ENCODE peak calls at places on chromosomes 11 and 22, in four cellular contexts. R, Y, X and T are unnamed samples.

GRCh38 chr11:116415095-116415494 is 357.7 kb downstream of the BUD13 start:
- DNase-seq in Y (no peak), R (no peak), X (no peak), T (no peak)

GRCh38 chr22:39446239-39446721 is 10.5 kb upstream of the MGAT3 start:
- DNase-seq in R (no peak), Y (no peak), X (no peak), T (peak)

GRCh38 chr11:72349616-72350218 is 84.6 kb downstream of the CLPB start:
- DNase-seq in R (no peak), X (peak), Y (peak), T (no peak)

GRCh38 chr11:94738746-94739145 is 29.4 kb upstream of the AMOTL1 start:
- DNase-seq in Y (no peak), X (no peak), R (no peak), T (no peak)

GRCh38 chr22:41181349-41182241 is 23.5 kb upstream of the L3MBTL2 start:
- DNase-seq in X (peak), Y (no peak), R (peak), T (no peak)

GRCh38 chr11:59197990-59198389 is 14.7 kb downstream of the MPEG1 start:
- DNase-seq in Y (peak), X (no peak), R (peak), T (no peak)

GRCh38 chr11:2461253-2462091 is 16.7 kb downstream of the KCNQ1 start:
- DNase-seq in R (no peak), X (no peak), Y (peak), T (no peak)

GRCh38 chr11:78759067-78759466 is 184.4 kb upstream of the NARS2 start:
- DNase-seq in R (no peak), X (no peak), Y (no peak), T (no peak)

GRCh38 chr11:28699701-28700100 is 591.5 kb downstream of the METTL15 start:
- DNase-seq in R (peak), Y (no peak), X (no peak), T (no peak)

GRCh38 chr22:31800065-31800464 is 46.2 kb downstream of the DEPDC5 start:
- DNase-seq in R (peak), X (no peak), Y (no peak), T (no peak)

GRCh38 chr11:121309688-121310087 is 17.1 kb downstream of the SC5D start:
- DNase-seq in R (no peak), X (no peak), Y (no peak), T (no peak)

GRCh38 chr22:18104566-18104965 is 6.0 kb upstream of the TUBA8 start:
- DNase-seq in Y (no peak), R (peak), X (peak), T (no peak)

GRCh38 chr11:12989428-12990242 is 19.5 kb upstream of the RASSF10 start:
- DNase-seq in Y (no peak), X (peak), R (no peak), T (peak)

GRCh38 chr11:33779849-33780528 is 5.7 kb upstream of the FBXO3 start:
- DNase-seq in R (peak), X (no peak), Y (no peak), T (no peak)

DNA sequence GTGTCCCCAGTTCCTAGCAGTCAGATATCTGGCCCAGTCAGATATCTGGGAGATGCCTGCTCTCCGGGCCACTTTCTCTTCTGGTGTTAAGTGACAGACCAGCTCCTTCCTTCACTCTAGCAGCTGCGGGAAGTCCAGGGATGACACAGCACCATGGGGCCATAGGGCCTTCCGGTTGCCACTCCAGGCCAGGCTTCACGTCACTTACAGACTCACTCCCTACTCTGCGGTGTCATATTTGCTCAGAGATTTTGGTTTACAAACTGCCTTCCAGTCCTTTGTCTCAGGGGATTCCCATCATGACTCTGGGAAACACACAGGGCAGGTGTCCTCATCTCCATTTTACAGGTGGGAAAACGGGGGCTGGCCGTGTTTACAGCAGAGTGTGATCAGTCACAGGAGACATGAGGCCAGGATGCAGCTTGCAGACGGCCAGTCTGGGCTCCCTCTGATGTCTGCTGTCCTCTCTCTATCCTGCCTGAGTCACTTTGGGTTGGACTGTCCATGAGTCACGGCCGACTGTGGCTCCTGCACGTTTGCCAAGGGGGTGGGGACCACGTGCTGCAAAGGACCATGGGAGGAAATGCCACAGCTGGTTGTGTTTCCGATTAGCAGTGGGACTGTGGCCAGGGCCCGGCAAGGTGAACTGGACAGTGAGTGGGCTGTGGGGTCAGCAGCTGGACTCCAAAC is 8.2 kb upstream of the TBC1D22A start:
- DNase-seq in R (peak), X (peak), Y (peak), T (peak)
- TF ChIP-seq POLR2A in R (peak), X (no peak), Y (peak), T (peak)

GRCh38 chr11:27470166-27470565 is 2.4 kb downstream of the LGR4 start:
- DNase-seq in Y (no peak), X (no peak), R (no peak), T (no peak)

GRCh38 chr11:27468209-27468608 is 4.4 kb downstream of the LGR4 start:
- DNase-seq in R (peak), Y (no peak), X (peak), T (no peak)

GRCh38 chr11:27467181-27467913 is 5.2 kb downstream of the LGR4 start:
- DNase-seq in Y (no peak), X (no peak), R (no peak), T (no peak)

GRCh38 chr11:27469333-27469680 is 3.3 kb downstream of the LGR4 start:
- DNase-seq in R (no peak), Y (no peak), X (no peak), T (no peak)

GRCh38 chr11:27468643-27469332 is 3.8 kb downstream of the LGR4 start:
- DNase-seq in Y (no peak), X (peak), R (peak), T (no peak)
- TF ChIP-seq POLR2A in Y (no peak), X (no peak), R (no peak), T (no peak)

GRCh38 chr22:23751441-23751996 is 607 bp upstream of the ZNF70 start:
- DNase-seq in R (no peak), X (peak), Y (peak), T (peak)
- TF ChIP-seq POLR2A in R (no peak), X (no peak), Y (no peak), T (peak)

GRCh38 chr11:118929496-118930151 is 3.9 kb upstream of the BCL9L start:
- DNase-seq in Y (peak), X (peak), R (peak), T (peak)
- TF ChIP-seq POLR2A in Y (no peak), X (no peak), R (no peak), T (no peak)

DNA sequence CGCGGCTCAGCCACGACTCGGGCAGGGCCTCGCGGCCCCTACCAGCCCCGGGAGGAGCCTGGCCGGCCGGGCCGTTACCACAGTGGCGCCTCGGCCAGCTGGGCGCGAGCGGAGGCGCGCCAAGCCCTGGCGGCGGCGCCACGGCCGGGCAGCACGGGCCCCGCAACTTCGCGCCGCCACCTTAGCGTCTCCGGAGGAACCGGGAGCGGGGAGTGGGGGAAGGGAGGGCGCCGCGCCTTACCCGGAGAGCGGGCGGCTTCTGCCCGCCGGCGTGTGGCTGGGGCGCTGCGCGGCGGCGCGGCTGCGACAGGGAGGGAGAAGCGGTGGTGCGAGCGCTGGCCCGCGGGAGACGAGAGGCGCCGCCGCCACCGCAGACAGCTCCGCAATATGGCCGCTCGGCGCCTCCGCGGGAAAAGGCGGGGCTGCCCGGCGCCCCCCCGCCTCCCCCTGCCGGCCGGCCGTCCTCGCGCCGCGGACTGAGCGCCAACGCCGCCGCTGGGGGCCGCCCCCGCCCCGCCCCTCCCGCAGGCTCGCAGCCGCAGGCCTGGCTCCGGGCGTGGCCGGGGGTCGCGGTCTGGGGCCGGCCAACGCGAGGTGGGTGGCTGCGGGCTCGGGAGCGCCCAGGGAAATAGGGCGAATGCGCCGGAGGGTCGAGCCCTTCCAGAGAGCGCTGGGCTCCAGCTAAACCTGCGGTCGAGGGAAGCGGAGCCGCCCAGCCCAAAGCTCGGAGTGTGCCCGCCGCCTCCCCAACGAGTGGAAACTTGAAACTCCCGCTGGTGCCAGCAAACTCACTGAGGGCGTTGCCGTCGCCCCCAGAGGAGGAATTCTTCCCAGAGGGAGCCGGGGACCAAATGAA is at the start of gene RDX:
- DNase-seq in R (peak), X (peak), Y (peak), T (peak)
- TF ChIP-seq POLR2A in R (peak), X (no peak), Y (no peak), T (peak)

GRCh38 chr22:37571258-37571991 is 8.5 kb downstream of the LGALS2 start:
- DNase-seq in X (peak), Y (peak), R (peak), T (no peak)
- TF ChIP-seq POLR2A in X (no peak), Y (no peak), R (no peak), T (no peak)

GRCh38 chr11:18012906-18013781 is at the start of gene SERGEF:
- DNase-seq in X (peak), Y (peak), R (peak), T (peak)
- TF ChIP-seq POLR2A in X (peak), Y (peak), R (no peak), T (peak)